ENCODE peak calls at places on chromosomes 12 and 14, in six cellular contexts. Z is HCT116, R is HepG2, Q is K562, F is H1, L is SK-N-SH. W is an unnamed sample.

GRCh38 chr12:38664661-38665269 is 240.6 kb downstream of the CPNE8 start:
- DNase-seq in Z (peak; percentile 15), R (peak; percentile 16), Q (no peak), F (no peak), L (peak; percentile 26), W (no peak)

GRCh38 chr12:117148642-117149041 is 41.6 kb downstream of the FBXO21 start:
- DNase-seq in Z (no peak), R (no peak), Q (peak; percentile 45), F (no peak), L (no peak), W (no peak)

GRCh38 chr12:108777156-108777555 is 45.8 kb upstream of the CORO1C start:
- DNase-seq in Z (no peak), R (no peak), Q (no peak), F (no peak), L (no peak), W (no peak)

GRCh38 chr12:12901158-12901791 is 9.9 kb downstream of the GPRC5A start:
- DNase-seq in Z (no peak), R (peak; percentile 37), Q (no peak), F (no peak), L (no peak), W (no peak)

GRCh38 chr14:54550514-54550913 is 16.4 kb upstream of the SAMD4A start:
- DNase-seq in Z (no peak), R (no peak), Q (no peak), F (no peak), L (no peak), W (no peak)

GRCh38 chr12:108630481-108631207 is 3.0 kb downstream of the SELPLG start:
- DNase-seq in Z (no peak), R (no peak), Q (no peak), F (no peak), L (no peak), W (no peak)

GRCh38 chr14:90177537-90178189 is 78.7 kb upstream of the PSMC1 start:
- DNase-seq in Z (no peak), R (no peak), Q (no peak), F (no peak), L (no peak), W (no peak)

GRCh38 chr14:52730708-52731111 is 744 bp downstream of the STYX start:
- DNase-seq in Z (no peak), R (no peak), Q (no peak), F (no peak), L (no peak), W (no peak)

GRCh38 chr12:23831739-23832138 is 117.7 kb downstream of the SOX5 start:
- DNase-seq in Z (no peak), R (no peak), Q (no peak), F (no peak), L (no peak), W (no peak)

GRCh38 chr14:101255765-101256125 is 305.6 kb upstream of the DIO3 start:
- DNase-seq in Z (no peak), R (no peak), Q (no peak), F (no peak), L (peak; percentile 1), W (no peak)

GRCh38 chr14:96662116-96662901 is 134.9 kb upstream of the VRK1 start:
- DNase-seq in Z (no peak), R (no peak), Q (no peak), F (no peak), L (no peak), W (no peak)

GRCh38 chr12:62849398-62849797 is 85.6 kb downstream of the PPM1H start:
- DNase-seq in Z (no peak), R (no peak), Q (no peak), F (no peak), L (no peak), W (no peak)

GRCh38 chr12:106139422-106140141 is 828 bp upstream of the NUAK1 start:
- DNase-seq in Z (peak; percentile 56), R (peak; percentile 52), Q (no peak), F (peak; percentile 77), L (no peak), W (peak; percentile 68)

GRCh38 chr14:52552063-52552988 is at the start of the genes GPR137C and TXNDC16:
- DNase-seq in Z (peak; percentile 98), R (peak; percentile 99), Q (peak; percentile 93), F (peak; percentile 97), L (peak; percentile 95), W (peak; percentile 98)

GRCh38 chr12:88585054-88585453 is 4.8 kb upstream of the KITLG start:
- DNase-seq in Z (no peak), R (no peak), Q (peak; percentile 13), F (no peak), L (no peak), W (no peak)

GRCh38 chr12:30652034-30652696 is 43.5 kb downstream of the IPO8 start:
- DNase-seq in Z (no peak), R (no peak), Q (no peak), F (no peak), L (no peak), W (no peak)

GRCh38 chr14:68798621-68799020 is 5.8 kb upstream of the ZFP36L1 start:
- DNase-seq in Z (no peak), R (no peak), Q (no peak), F (no peak), L (no peak), W (no peak)

GRCh38 chr12:111585619-111586135 is 13.4 kb downstream of the ATXN2 start:
- DNase-seq in Z (no peak), R (no peak), Q (no peak), F (no peak), L (no peak), W (no peak)

GRCh38 chr14:104390941-104391901 is 188.3 kb upstream of the C14orf180 start:
- DNase-seq in Z (no peak), R (no peak), Q (no peak), F (no peak), L (no peak), W (no peak)

GRCh38 chr14:30440986-30441385 is 118.0 kb upstream of the G2E3 start:
- DNase-seq in Z (no peak), R (no peak), Q (no peak), F (no peak), L (no peak), W (no peak)

GRCh38 chr12:78494911-78495310 is 369.7 kb upstream of the SYT1 start:
- DNase-seq in Z (no peak), R (no peak), Q (no peak), F (no peak), L (no peak), W (no peak)

GRCh38 chr12:57204454-57204853 is 12.1 kb upstream of the NXPH4 start:
- DNase-seq in Z (no peak), R (no peak), Q (no peak), F (no peak), L (no peak), W (no peak)

GRCh38 chr12:2268478-2269286 is 215.9 kb downstream of the CACNA1C start:
- DNase-seq in Z (no peak), R (no peak), Q (no peak), F (no peak), L (no peak), W (no peak)
- TF ChIP-seq JUND in Z (no peak), R (no peak), Q (no peak), F (no peak), L (peak; percentile 87), W (no peak)

GRCh38 chr12:14723763-14724162 is 27.4 kb upstream of the GUCY2C start:
- DNase-seq in Z (peak; percentile 28), R (peak; percentile 54), Q (peak; percentile 7), F (no peak), L (peak; percentile 47), W (no peak)
- TF ChIP-seq JUND in Z (no peak), R (no peak), Q (no peak), F (no peak), L (no peak), W (no peak)

GRCh38 chr14:34853041-34853440 is 22.1 kb downstream of the BAZ1A start:
- DNase-seq in Z (no peak), R (no peak), Q (no peak), F (no peak), L (no peak), W (no peak)
- TF ChIP-seq JUND in Z (no peak), R (no peak), Q (no peak), F (no peak), L (no peak), W (no peak)

DNA sequence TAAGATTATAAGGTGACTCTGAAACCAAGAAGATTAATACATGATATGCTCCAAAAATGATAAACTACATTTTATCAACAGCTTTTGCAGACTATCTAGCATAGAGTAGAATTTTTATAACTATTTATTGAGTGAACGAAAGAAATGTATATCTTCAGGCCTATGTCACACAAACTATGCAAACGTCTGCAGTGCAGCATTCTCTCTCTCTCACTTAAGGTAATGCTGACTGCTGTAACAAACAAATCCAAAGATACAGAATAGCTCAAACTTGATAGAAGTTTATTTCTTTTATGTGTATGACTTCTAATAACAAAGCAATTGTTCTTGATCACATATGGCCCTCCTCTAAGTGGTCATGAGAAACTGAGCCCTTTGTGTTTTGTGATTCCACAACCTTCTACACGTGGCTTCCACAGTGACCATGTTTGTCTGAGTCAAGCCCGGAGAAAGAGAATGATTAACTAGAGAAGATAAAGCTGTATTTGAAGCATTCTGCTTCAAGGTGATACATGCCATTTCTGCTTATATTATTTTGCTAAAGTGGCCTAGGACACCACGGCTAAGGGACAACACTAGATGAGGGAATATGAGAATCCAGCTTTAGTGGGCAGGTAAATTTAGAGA is 1352.7 kb upstream of the TMEM132C start:
- DNase-seq in Z (no peak), R (no peak), Q (no peak), F (no peak), L (no peak), W (no peak)
- TF ChIP-seq JUND in Z (no peak), R (no peak), Q (no peak), F (no peak), L (no peak), W (no peak)

DNA sequence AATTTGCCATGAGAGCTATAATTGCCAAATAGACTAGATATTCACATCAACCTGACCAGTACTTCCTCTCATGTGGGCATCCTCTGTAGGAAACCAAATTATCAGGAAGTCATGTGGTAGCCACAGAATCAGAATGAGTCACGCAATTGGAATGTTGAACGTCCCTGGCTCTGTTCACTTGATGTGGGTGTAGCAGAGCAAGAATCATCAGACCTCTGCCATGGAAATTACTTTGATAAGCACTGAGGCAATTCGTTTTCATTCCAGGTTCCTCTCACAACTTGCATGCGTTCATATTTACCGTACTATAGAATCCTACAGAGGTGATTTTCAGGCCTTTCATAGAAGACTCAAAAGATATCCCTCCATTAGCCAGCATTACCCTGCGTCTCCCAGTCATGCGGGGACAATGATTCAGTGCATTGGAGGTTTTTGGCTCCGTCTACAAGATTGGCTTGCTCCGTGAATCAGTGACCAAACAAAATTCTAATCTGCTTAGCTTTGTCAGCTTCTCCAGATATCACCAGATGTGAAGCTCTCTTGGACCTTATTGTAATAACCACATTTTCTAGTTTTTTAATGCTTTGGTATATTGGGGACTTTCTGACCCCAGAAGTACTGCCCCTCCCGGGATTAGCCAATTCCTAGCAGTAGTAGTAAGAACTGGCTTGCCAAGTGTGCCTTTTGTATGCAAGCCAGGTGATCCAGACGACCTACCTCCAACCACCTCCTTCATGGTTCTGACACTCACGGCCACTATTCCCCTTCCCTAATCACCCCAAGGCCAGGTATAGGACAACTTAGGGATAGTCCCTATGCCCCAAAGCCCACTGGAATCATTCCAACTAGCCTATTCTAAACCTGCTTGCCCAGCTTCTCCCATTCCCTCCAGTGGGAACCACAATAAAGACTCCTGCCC is 133.4 kb downstream of the KICS2 start:
- DNase-seq in Z (peak; percentile 91), R (peak; percentile 39), Q (no peak), F (peak; percentile 10), L (peak; percentile 37), W (peak; percentile 26)
- TF ChIP-seq JUND in Z (peak; percentile 94), R (no peak), Q (peak; percentile 86), F (peak; percentile 95), L (peak; percentile 93), W (no peak)